ENCODE peak calls at places on chromosomes 2 and 18, in five cellular contexts. H, P, G, J and K are unnamed samples.
A peak's percentile ranks its signal among the peaks of the same experiment; 100 is the strongest.

GRCh38 chr2:218679119-218679518 is 7.2 kb downstream of the STK36 start:
- DNase-seq in G (no peak), H (no peak), P (no peak), J (no peak), K (no peak)

GRCh38 chr2:54081574-54081973 is 33.8 kb upstream of the ACYP2 start:
- DNase-seq in G (no peak), J (no peak), H (no peak), P (no peak), K (no peak)

GRCh38 chr18:44869533-44869932 is 188.8 kb downstream of the SETBP1 start:
- DNase-seq in H (no peak), J (no peak), P (no peak), G (no peak), K (no peak)

GRCh38 chr2:134110532-134110931 is 143.3 kb upstream of the MGAT5 start:
- DNase-seq in P (no peak), G (no peak), H (no peak), J (no peak), K (no peak)

GRCh38 chr2:24722141-24722790 is 70.9 kb downstream of the PTRHD1 start:
- DNase-seq in P (no peak), G (no peak), H (no peak), J (no peak), K (no peak)

GRCh38 chr18:70491734-70492348 is 203.0 kb downstream of the SOCS6 start:
- DNase-seq in G (peak; percentile 72), P (peak; percentile 48), J (no peak), H (no peak), K (no peak)

GRCh38 chr2:233197022-233197421 is 54.5 kb upstream of the ATG16L1 start:
- DNase-seq in J (no peak), P (no peak), H (no peak), G (no peak), K (no peak)

GRCh38 chr18:74299746-74300145 is 8.0 kb upstream of the CYB5A start:
- DNase-seq in G (no peak), H (no peak), J (no peak), P (no peak), K (no peak)

GRCh38 chr18:79405781-79406575 is 10.2 kb downstream of the NFATC1 start:
- DNase-seq in P (no peak), G (peak; percentile 85), H (peak; percentile 59), J (no peak), K (peak; percentile 73)

GRCh38 chr2:226800941-226801784 is 1.5 kb upstream of the IRS1 start:
- DNase-seq in G (peak; percentile 88), J (peak; percentile 91), H (peak; percentile 87), P (no peak), K (no peak)

GRCh38 chr2:111168528-111168929 is 47.8 kb downstream of the BCL2L11 start:
- DNase-seq in J (peak; percentile 39), G (no peak), H (peak; percentile 28), P (peak; percentile 32), K (no peak)

GRCh38 chr18:61998957-61999356 is 106.2 kb upstream of the RNF152 start:
- DNase-seq in J (no peak), H (no peak), P (no peak), G (no peak), K (no peak)

GRCh38 chr2:11553661-11554429 is 20.0 kb downstream of the GREB1 start:
- DNase-seq in H (no peak), P (no peak), G (peak; percentile 49), J (no peak), K (no peak)

GRCh38 chr2:55771612-55772011 is 78.0 kb upstream of the PNPT1 start:
- DNase-seq in H (no peak), P (peak; percentile 25), G (no peak), J (no peak), K (no peak)

GRCh38 chr2:129191530-129191929 is 787.9 kb upstream of the RAB6C start:
- DNase-seq in G (no peak), P (no peak), H (no peak), J (no peak), K (no peak)

GRCh38 chr2:167783266-167784070 is 463.9 kb downstream of the STK39 start:
- DNase-seq in G (no peak), P (no peak), H (no peak), J (peak; percentile 40), K (no peak)

GRCh38 chr2:221370942-221371221 is 201.2 kb downstream of the EPHA4 start:
- DNase-seq in P (no peak), J (no peak), G (no peak), H (no peak), K (no peak)

GRCh38 chr18:58013241-58014211 is 30.5 kb upstream of the NEDD4L start:
- DNase-seq in H (no peak), J (no peak), G (no peak), P (peak; percentile 78), K (no peak)

GRCh38 chr18:61329398-61329797 is 3.8 kb upstream of the CDH20 start:
- DNase-seq in H (no peak), G (no peak), P (no peak), J (no peak), K (no peak)

GRCh38 chr18:55402731-55403405 is 185.1 kb downstream of the TCF4 start:
- DNase-seq in G (no peak), P (no peak), H (no peak), J (no peak), K (no peak)

GRCh38 chr2:84830095-84830494 is 50.8 kb downstream of the TRABD2A start:
- DNase-seq in J (no peak), H (peak; percentile 46), G (peak; percentile 70), P (no peak), K (no peak)

GRCh38 chr18:62987035-62987830 is 271.9 kb downstream of the PHLPP1 start:
- DNase-seq in P (no peak), H (no peak), G (no peak), J (no peak), K (no peak)

GRCh38 chr2:204530464-204530805 is 14.8 kb upstream of the PARD3B start:
- DNase-seq in P (no peak), G (no peak), J (no peak), H (no peak), K (no peak)

DNA sequence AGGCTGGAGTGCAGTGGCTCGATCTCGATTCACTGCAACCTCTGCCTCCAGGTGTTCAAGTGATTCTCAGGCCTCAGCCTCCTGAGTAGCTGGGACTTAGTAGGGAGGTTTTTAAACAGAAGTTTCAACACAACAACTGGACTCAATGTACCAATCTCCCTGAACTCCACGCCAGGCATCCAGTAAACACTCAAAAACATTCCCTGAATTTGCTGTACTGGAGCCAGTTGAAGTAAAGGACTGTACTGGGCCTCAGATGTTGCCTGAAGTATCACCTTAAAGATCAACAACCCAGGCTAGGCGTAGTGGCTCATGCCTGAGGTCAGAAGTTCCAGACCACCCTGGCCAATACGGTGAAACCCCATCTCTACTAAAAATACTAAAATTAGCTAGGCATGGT is 22.4 kb downstream of the RAB1A start:
- DNase-seq in J (no peak), H (no peak), P (no peak), G (no peak), K (no peak)
- H3K27ac ChIP-seq in J (no peak overlapping the region), H (no peak overlapping the region), P (no peak overlapping the region), G (no peak overlapping the region), K (no peak overlapping the region)

GRCh38 chr2:203021986-203022385 is 7.3 kb downstream of the NBEAL1 start:
- DNase-seq in G (no peak), H (no peak), P (no peak), J (no peak), K (no peak)

GRCh38 chr2:203018181-203018580 is 3.5 kb downstream of the NBEAL1 start:
- DNase-seq in G (no peak), P (no peak), H (no peak), J (no peak), K (no peak)

GRCh38 chr2:203016716-203017115 is 2.0 kb downstream of the NBEAL1 start:
- DNase-seq in J (no peak), G (no peak), H (no peak), P (no peak), K (no peak)

GRCh38 chr2:203022751-203023150 is 8.1 kb downstream of the NBEAL1 start:
- DNase-seq in H (no peak), G (no peak), J (no peak), P (no peak), K (no peak)

DNA sequence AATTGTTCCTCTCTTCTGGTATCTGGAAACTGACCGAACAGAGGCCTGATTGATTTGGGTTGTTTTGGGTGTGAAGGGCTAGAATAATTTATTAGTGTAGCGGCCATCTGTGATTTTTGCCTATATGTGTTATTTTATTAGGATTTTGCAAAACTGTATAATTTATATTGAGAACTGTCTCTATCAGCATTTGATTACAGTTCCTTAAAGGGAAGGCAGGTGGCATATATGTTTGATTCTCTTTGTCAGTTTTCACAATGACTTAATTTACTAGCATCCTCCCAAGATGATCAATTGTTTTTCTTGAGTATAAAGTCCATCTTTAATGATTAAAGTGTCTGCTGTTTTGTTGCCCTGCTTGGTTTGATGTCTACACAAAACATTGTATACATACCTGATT is 4.5 kb downstream of the NBEAL1 start:
- DNase-seq in G (no peak), J (no peak), P (no peak), H (no peak), K (no peak)
- TF ChIP-seq CTCF in G (no peak), J (no peak), P (no peak), H (no peak), K (peak; percentile 15)

GRCh38 chr18:48874701-48875162 is 76.0 kb downstream of the SMAD7 start:
- DNase-seq in J (no peak), P (no peak), H (no peak), G (no peak), K (no peak)
- H3K27ac ChIP-seq in J (no peak overlapping the region), P (peak overlapping the region; percentile 73), H (no peak overlapping the region), G (peak overlapping the region; percentile 84), K (no peak overlapping the region)

GRCh38 chr2:14944562-14945346 is 312.2 kb downstream of the LRATD1 start:
- DNase-seq in P (peak; percentile 8), H (no peak), J (no peak), G (no peak), K (no peak)
- TF ChIP-seq CTCF in P (peak; percentile 59), H (no peak), J (no peak), G (no peak), K (peak; percentile 70)

GRCh38 chr2:70009776-70010175 is 48.3 kb upstream of the ASPRV1 start:
- DNase-seq in P (no peak), G (no peak), J (no peak), H (no peak), K (no peak)
- H3K27ac ChIP-seq in P (no peak overlapping the region), G (no peak overlapping the region), J (no peak overlapping the region), H (no peak overlapping the region), K (no peak overlapping the region)

DNA sequence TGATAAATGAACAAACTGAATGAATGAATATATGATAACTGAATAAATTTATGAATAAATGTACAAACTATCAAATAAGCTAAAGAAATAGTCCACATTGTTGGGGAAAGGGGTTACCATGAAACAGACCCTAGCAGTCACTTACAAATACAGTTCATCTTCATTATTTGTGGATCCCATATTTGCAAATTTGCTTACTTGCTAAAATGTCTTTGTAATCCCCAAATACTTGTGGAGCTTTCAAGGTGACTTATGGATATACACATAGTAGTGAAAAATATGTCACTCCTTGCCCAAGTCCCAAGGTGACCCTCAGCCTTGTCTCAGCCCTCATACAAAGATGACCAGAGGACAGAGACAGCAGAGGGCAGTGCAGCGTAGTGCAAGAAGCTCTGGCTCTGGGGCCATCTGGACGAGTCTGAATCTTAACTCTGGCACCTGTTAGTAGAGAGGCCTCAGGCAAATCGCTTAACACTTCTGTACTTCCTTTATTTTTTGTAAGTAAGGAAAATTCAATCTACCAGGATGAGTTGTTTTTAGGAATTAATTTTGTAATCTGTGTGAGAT is 3.1 kb downstream of the PAIP2B start:
- DNase-seq in H (peak; percentile 60), J (peak; percentile 19), G (no peak), P (peak; percentile 24), K (no peak)
- TF ChIP-seq CTCF in H (no peak), J (peak; percentile 28), G (no peak), P (peak; percentile 84), K (no peak)